ENCODE peak calls at places on chromosomes 6 and 20, in nine cellular contexts. K is CD8-positive, alpha-beta T cell; M is neuronal stem cell; G is endothelial cell of umbilical vein; S is A549; R is GM23248; C is left lung; L is neural progenitor cell; D is SJSA1. I is an unnamed sample.
A peak's percentile ranks its signal among the peaks of the same experiment; 100 is the strongest.

GRCh38 chr20:21808139-21808538 is 102.7 kb downstream of the PAX1 start:
- DNase-seq in K (no peak), M (no peak), G (no peak), S (no peak), R (no peak), C (no peak), L (no peak), D (no peak), I (no peak)

GRCh38 chr6:12967686-12968085 is 251.1 kb downstream of the PHACTR1 start:
- DNase-seq in K (no peak), M (no peak), G (no peak), S (no peak), R (peak; percentile 70), C (no peak), L (no peak), D (no peak), I (no peak)

GRCh38 chr6:170402318-170403040 is 95.9 kb downstream of the FAM120B start:
- DNase-seq in K (no peak), M (no peak), G (no peak), S (no peak), R (no peak), C (no peak), L (no peak), D (no peak), I (no peak)

GRCh38 chr6:53066059-53066406 is 829 bp downstream of the FBXO9 start:
- DNase-seq in K (no peak), M (no peak), G (peak; percentile 61), S (peak; percentile 14), R (peak; percentile 80), C (peak; percentile 51), L (no peak), D (peak; percentile 54), I (peak; percentile 39)

GRCh38 chr20:1567392-1568165 is 10.1 kb upstream of the SIRPD start:
- DNase-seq in K (no peak), M (no peak), G (peak; percentile 91), S (peak; percentile 21), R (peak; percentile 88), C (no peak), L (no peak), D (no peak), I (no peak)

GRCh38 chr6:55239099-55239498 is 64.8 kb downstream of the HCRTR2 start:
- DNase-seq in K (no peak), M (no peak), G (peak; percentile 28), S (no peak), R (no peak), C (no peak), L (no peak), D (no peak), I (no peak)

GRCh38 chr6:162343196-162343901 is 384.2 kb downstream of the PRKN start:
- DNase-seq in K (no peak), M (no peak), G (no peak), S (peak; percentile 8), R (peak; percentile 8), C (no peak), L (peak; percentile 35), D (no peak), I (no peak)

GRCh38 chr20:50216543-50217206 is 26.0 kb downstream of the CEBPB start:
- DNase-seq in K (no peak), M (no peak), G (no peak), S (no peak), R (no peak), C (no peak), L (peak; percentile 37), D (no peak), I (no peak)

GRCh38 chr6:105442369-105442768 is 39.5 kb upstream of the PREP start:
- DNase-seq in K (no peak), M (no peak), G (no peak), S (no peak), R (no peak), C (no peak), L (no peak), D (no peak), I (no peak)

GRCh38 chr6:106155219-106155830 is 69.2 kb downstream of the PRDM1 start:
- DNase-seq in K (no peak), M (no peak), G (no peak), S (no peak), R (peak; percentile 58), C (no peak), L (no peak), D (no peak), I (no peak)

GRCh38 chr6:105204768-105205167 is 25.0 kb upstream of the POPDC3 start:
- DNase-seq in K (no peak), M (no peak), G (no peak), S (no peak), R (no peak), C (no peak), L (no peak), D (no peak), I (no peak)

GRCh38 chr6:166286831-166287271 is 21.3 kb downstream of the PRR18 start:
- DNase-seq in K (no peak), M (no peak), G (no peak), S (no peak), R (no peak), C (no peak), L (no peak), D (no peak), I (no peak)

GRCh38 chr20:31833130-31833930 is 12.1 kb downstream of the FOXS1 start:
- DNase-seq in K (peak; percentile 30), M (peak; percentile 80), G (peak; percentile 67), S (peak; percentile 68), R (peak; percentile 52), C (no peak), L (peak; percentile 87), D (peak; percentile 87), I (peak; percentile 11)

GRCh38 chr6:43742931-43743632 is 26.9 kb upstream of the VEGFA start:
- DNase-seq in K (no peak), M (no peak), G (no peak), S (no peak), R (no peak), C (peak; percentile 19), L (no peak), D (no peak), I (no peak)

GRCh38 chr20:32227316-32227715 is 19.6 kb downstream of the POFUT1 start:
- DNase-seq in K (no peak), M (no peak), G (no peak), S (no peak), R (no peak), C (no peak), L (no peak), D (no peak), I (no peak)

GRCh38 chr6:150293423-150294280 is 75.2 kb upstream of the IYD start:
- DNase-seq in K (no peak), M (no peak), G (peak; percentile 49), S (peak; percentile 26), R (peak; percentile 89), C (no peak), L (no peak), D (no peak), I (no peak)

GRCh38 chr6:71419954-71420692 is 131.5 kb downstream of the OGFRL1 start:
- DNase-seq in K (no peak), M (peak; percentile 73), G (peak; percentile 69), S (no peak), R (peak; percentile 65), C (peak; percentile 50), L (peak; percentile 85), D (peak; percentile 56), I (no peak)

GRCh38 chr20:25056601-25057233 is 1.2 kb downstream of the ACSS1 start:
- DNase-seq in K (no peak), M (no peak), G (no peak), S (no peak), R (no peak), C (peak; percentile 35), L (no peak), D (no peak), I (no peak)

GRCh38 chr20:25054133-25054820 is 3.7 kb downstream of the ACSS1 start:
- DNase-seq in K (no peak), M (no peak), G (no peak), S (no peak), R (no peak), C (peak; percentile 28), L (no peak), D (no peak), I (no peak)

GRCh38 chr20:25055711-25056492 is 2.0 kb downstream of the ACSS1 start:
- DNase-seq in K (no peak), M (no peak), G (peak; percentile 9), S (no peak), R (peak; percentile 39), C (peak; percentile 36), L (no peak), D (no peak), I (no peak)

GRCh38 chr20:25053207-25054132 is 4.5 kb downstream of the ACSS1 start:
- DNase-seq in K (no peak), M (no peak), G (peak; percentile 27), S (no peak), R (peak; percentile 64), C (peak; percentile 34), L (no peak), D (no peak), I (no peak)

GRCh38 chr20:25054995-25055629 is 2.8 kb downstream of the ACSS1 start:
- DNase-seq in K (no peak), M (no peak), G (no peak), S (no peak), R (peak; percentile 77), C (peak; percentile 21), L (no peak), D (no peak), I (peak; percentile 9)
- H3K4me1 ChIP-seq in K (peaks cover 56% of the 10 kb centered on the region), M (peaks cover 7% of the 10 kb centered on the region), G (peaks cover 7% of the 10 kb centered on the region), S (peaks cover 43% of the 10 kb centered on the region), R (peaks cover 30% of the 10 kb centered on the region), C (peaks cover 45% of the 10 kb centered on the region), L (peaks cover 3% of the 10 kb centered on the region), D (peaks cover 24% of the 10 kb centered on the region), I (peaks cover 57% of the 10 kb centered on the region)

GRCh38 chr6:147322299-147323162 is 118.3 kb downstream of the STXBP5 start:
- DNase-seq in K (no peak), M (no peak), G (peak; percentile 4), S (no peak), R (peak; percentile 80), C (no peak), L (no peak), D (no peak), I (no peak)
- H3K4me3 ChIP-seq in K (peak overlapping the region; percentile 8), M (no peak overlapping the region), G (no peak overlapping the region), S (no peak overlapping the region), R (no peak overlapping the region), C (no peak overlapping the region), L (no peak overlapping the region), D (no peak overlapping the region), I (no peak overlapping the region)

GRCh38 chr20:33669873-33670640 is 3.3 kb downstream of the ACTL10 start:
- DNase-seq in K (no peak), M (no peak), G (no peak), S (no peak), R (no peak), C (no peak), L (no peak), D (no peak), I (no peak)
- H3K4me1 ChIP-seq in K (peaks cover 20% of the 10 kb centered on the region), M (peaks cover 20% of the 10 kb centered on the region), G (peaks cover 23% of the 10 kb centered on the region), S (peaks cover 19% of the 10 kb centered on the region), R (peaks cover 22% of the 10 kb centered on the region), C (peaks cover 17% of the 10 kb centered on the region), L (peaks cover 17% of the 10 kb centered on the region), D (peaks cover 25% of the 10 kb centered on the region), I (peaks cover 33% of the 10 kb centered on the region)

GRCh38 chr6:10418862-10419748 is 4.2 kb upstream of the TFAP2A start:
- DNase-seq in K (no peak), M (no peak), G (no peak), S (no peak), R (no peak), C (no peak), L (peak; percentile 57), D (no peak), I (no peak)
- H3K4me3 ChIP-seq in K (no peak overlapping the region), M (no peak overlapping the region), G (no peak overlapping the region), S (no peak overlapping the region), R (peak overlapping the region; percentile 41), C (no peak overlapping the region), L (peak overlapping the region; percentile 33), D (no peak overlapping the region), I (no peak overlapping the region)